ENCODE peak calls at places on chromosomes 4 and X, in six cellular contexts. K, M, J, Z, B and V are unnamed samples. For H3K36me3, the result is how much of the 10 kb centered on the place peaks cover.

GRCh38 chrX:9610774-9611392 is 146.0 kb downstream of the TBL1X start:
- DNase-seq in B (no peak), K (no peak), Z (no peak), J (no peak), M (peak), V (peak)

GRCh38 chr4:125123710-125124109 is 191.0 kb upstream of the FAT4 start:
- DNase-seq in M (peak), Z (no peak), K (no peak), J (no peak), B (no peak), V (no peak)

GRCh38 chr4:56732301-56732700 is 51.2 kb upstream of the HOPX start:
- DNase-seq in M (no peak), J (no peak), Z (no peak), K (no peak), B (no peak), V (peak)

GRCh38 chr4:173647902-173648301 is 117.9 kb upstream of the HAND2 start:
- DNase-seq in K (no peak), Z (no peak), M (no peak), B (no peak), J (no peak), V (no peak)

GRCh38 chrX:105564536-105564935 is 257.8 kb upstream of the NRK start:
- DNase-seq in B (no peak), J (no peak), M (peak), Z (no peak), K (no peak), V (peak)

GRCh38 chr4:182307746-182308145 is 64.5 kb downstream of the TENM3 start:
- DNase-seq in J (no peak), M (peak), B (no peak), Z (peak), K (no peak), V (no peak)

GRCh38 chr4:124526760-124527159 is 185.8 kb downstream of the ANKRD50 start:
- DNase-seq in B (no peak), J (no peak), M (no peak), K (no peak), Z (no peak), V (no peak)

GRCh38 chrX:50211510-50211909 is 6.9 kb downstream of the CCNB3 start:
- DNase-seq in J (no peak), K (no peak), Z (no peak), B (no peak), M (peak), V (peak)

GRCh38 chrX:74343970-74344622 is 40.1 kb downstream of the ZCCHC13 start:
- DNase-seq in J (peak), B (no peak), M (peak), Z (peak), K (no peak), V (peak)

GRCh38 chr4:183594823-183595222 is 64.2 kb downstream of the RWDD4 start:
- DNase-seq in M (no peak), J (no peak), K (no peak), B (no peak), Z (no peak), V (no peak)

GRCh38 chr4:111228396-111228795 is 605.5 kb upstream of the PITX2 start:
- DNase-seq in J (no peak), M (no peak), B (no peak), K (no peak), Z (no peak), V (no peak)

GRCh38 chr4:184170996-184171395 is 46.7 kb downstream of the ENPP6 start:
- DNase-seq in Z (no peak), K (peak), J (no peak), M (peak), B (no peak), V (peak)

GRCh38 chr4:24515698-24516097 is 68.7 kb downstream of the DHX15 start:
- DNase-seq in Z (no peak), J (no peak), B (no peak), M (no peak), K (no peak), V (no peak)

GRCh38 chr4:24516926-24517325 is 67.4 kb downstream of the DHX15 start:
- DNase-seq in K (no peak), Z (no peak), B (no peak), M (no peak), J (no peak), V (no peak)

GRCh38 chr4:24514808-24515207 is 69.5 kb downstream of the DHX15 start:
- DNase-seq in B (no peak), Z (no peak), K (no peak), J (peak), M (no peak), V (no peak)

GRCh38 chr4:24519649-24520048 is 64.7 kb downstream of the DHX15 start:
- DNase-seq in J (no peak), M (no peak), K (no peak), Z (no peak), B (no peak), V (peak)

DNA sequence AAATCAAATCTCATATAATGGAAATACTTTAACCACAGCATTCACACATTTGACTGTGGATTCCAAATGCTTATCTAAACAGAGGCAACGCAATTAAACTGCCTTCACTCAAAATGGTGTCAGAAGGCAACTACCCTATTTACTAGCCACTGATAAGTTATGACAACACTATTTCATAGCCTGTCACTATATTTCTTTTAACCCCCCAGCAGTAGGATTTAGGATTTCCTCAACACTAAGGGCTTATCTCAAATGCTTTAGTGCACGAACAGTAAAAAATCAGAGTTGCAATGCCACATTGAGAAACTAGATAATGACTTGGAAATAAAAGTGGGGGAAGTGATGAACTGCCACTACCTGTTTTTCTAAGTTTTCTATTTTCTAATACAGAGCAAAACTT is 66.7 kb downstream of the DHX15 start:
- DNase-seq in M (no peak), Z (no peak), B (no peak), K (no peak), J (no peak), V (no peak)
- H3K36me3 ChIP-seq in M (under half), Z (under half), B (under half), K (under half), J (half or more), V (under half)

GRCh38 chr4:25672756-25673155 is 17.1 kb downstream of the SLC34A2 start:
- DNase-seq in K (no peak), Z (no peak), B (no peak), M (no peak), J (no peak), V (no peak)
- H3K36me3 ChIP-seq in K (under half), Z (under half), B (under half), M (under half), J (under half), V (under half)

DNA sequence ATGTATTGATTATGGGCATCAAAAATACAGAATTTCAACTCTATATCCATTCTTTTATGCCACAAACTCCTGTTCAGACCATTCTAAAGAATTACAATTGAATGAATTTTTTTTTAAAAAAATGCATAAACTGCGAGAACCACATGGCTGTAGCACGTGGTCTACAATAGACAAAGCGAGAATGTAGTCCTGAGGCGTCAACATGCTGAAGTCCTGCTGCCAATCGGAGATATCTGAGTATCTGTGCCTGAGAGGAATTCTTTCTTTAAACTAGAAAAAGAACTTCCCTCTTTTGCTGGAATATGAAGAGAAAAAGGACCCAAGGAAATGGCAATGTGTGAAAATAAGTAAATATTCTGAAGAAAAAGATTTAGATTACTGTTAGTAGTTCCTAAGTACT is 105.7 kb downstream of the CDS1 start:
- DNase-seq in K (no peak), J (no peak), M (no peak), B (no peak), Z (no peak), V (no peak)
- H3K36me3 ChIP-seq in K (half or more), J (under half), M (under half), B (half or more), Z (half or more), V (under half)

GRCh38 chr4:144507309-144508101 is 138.5 kb upstream of the HHIP start:
- DNase-seq in J (no peak), B (no peak), K (no peak), M (peak), Z (no peak), V (no peak)

GRCh38 chr4:144504853-144505252 is 141.1 kb upstream of the HHIP start:
- DNase-seq in Z (no peak), B (no peak), K (no peak), M (no peak), J (no peak), V (no peak)

GRCh38 chr4:144514736-144515135 is 131.2 kb upstream of the HHIP start:
- DNase-seq in K (no peak), B (no peak), J (no peak), Z (no peak), M (no peak), V (no peak)

DNA sequence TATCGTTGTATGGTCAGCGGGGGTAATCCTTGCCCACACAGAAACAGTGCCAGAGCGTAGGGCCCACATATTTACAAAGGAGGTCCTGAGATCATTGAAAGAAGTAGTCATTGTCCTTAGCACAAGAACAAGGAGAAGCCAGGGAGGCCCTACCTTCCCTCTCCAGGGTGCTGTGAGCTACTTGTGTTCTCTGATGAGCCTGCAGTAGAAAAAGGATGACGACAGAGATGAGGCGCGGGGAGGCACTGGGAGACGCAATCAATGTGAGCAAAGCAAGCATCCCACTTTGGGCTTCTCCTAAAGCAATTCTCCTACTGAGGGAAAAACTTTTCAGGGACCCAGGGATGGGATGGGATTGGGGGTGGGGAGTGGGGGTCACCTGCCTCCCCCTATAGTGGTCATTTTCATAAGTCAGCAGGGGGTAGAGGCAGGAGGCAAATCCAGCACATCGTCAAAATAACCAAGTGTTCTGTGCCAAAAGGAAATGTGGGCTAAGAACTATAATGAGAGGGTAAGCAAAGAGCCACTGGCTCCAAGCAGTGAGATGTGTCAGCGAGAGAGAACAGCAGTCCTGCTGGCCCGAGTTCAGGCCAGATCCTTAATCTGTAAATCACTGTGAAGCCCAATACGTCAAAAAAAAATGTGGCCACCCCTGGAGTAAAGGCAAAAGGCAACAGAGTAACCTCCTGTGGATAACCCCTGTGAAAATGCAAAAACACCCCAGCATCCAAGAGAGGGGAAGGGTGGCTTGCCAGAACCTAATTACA is 136.7 kb upstream of the HHIP start:
- DNase-seq in Z (no peak), K (no peak), J (no peak), M (peak), B (peak), V (no peak)
- H3K36me3 ChIP-seq in Z (under half), K (under half), J (under half), M (under half), B (under half), V (under half)

DNA sequence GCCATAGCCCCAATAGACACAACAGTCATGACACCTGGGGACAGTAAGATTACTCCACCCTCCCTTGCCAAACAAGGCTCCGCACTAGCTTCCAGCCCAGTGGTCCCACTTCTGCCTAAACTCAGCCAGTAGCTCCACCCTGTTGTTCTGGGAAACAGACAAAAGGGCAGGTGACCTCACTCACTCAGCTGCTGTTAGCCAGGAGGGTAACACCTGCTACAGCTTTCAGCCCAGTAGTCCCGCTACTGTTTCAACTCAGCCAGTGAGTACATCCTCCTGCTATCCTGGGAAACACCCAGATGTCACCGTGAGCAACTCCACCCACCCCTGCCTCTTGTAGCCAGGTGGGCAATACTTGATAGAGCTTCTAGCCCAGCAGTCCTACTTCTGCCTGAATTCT is 162.7 kb upstream of the CPXCR1 start:
- DNase-seq in Z (no peak), M (no peak), B (no peak), J (no peak), K (no peak), V (no peak)
- H3K36me3 ChIP-seq in Z (under half), M (under half), B (under half), J (under half), K (under half), V (under half)

GRCh38 chr4:39286263-39286662 is 79.9 kb downstream of the RFC1 start:
- DNase-seq in M (no peak), B (no peak), K (no peak), Z (no peak), J (no peak), V (no peak)

GRCh38 chr4:39285111-39285795 is 80.9 kb downstream of the RFC1 start:
- DNase-seq in M (no peak), B (no peak), K (no peak), Z (no peak), J (no peak), V (no peak)

GRCh38 chr4:39280770-39281169 is 85.4 kb downstream of the RFC1 start:
- DNase-seq in J (no peak), B (no peak), Z (no peak), M (no peak), K (no peak), V (no peak)

GRCh38 chr4:39291686-39292085 is 74.5 kb downstream of the RFC1 start:
- DNase-seq in B (no peak), K (no peak), Z (no peak), M (no peak), J (no peak), V (no peak)

DNA sequence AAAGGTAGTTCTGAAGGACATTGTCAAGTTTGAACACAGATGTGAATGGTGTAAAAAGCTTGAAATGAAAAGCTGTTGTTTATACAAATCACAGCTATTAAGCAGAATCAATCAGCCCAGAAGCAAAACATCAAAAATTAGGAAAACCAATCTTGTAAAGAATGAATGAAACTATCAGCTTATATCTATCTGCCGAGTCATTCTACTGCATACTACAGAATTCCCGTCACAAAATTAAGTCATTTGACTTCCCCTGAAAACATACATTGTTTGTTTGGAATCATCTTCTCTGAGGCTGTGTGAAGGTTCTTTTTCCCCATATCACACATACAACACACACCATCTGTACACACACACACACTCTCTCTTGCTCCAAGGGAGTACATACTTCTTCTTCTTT is 80.3 kb downstream of the RFC1 start:
- DNase-seq in J (no peak), M (no peak), Z (no peak), B (no peak), K (no peak), V (no peak)
- H3K36me3 ChIP-seq in J (under half), M (under half), Z (under half), B (half or more), K (half or more), V (under half)

DNA sequence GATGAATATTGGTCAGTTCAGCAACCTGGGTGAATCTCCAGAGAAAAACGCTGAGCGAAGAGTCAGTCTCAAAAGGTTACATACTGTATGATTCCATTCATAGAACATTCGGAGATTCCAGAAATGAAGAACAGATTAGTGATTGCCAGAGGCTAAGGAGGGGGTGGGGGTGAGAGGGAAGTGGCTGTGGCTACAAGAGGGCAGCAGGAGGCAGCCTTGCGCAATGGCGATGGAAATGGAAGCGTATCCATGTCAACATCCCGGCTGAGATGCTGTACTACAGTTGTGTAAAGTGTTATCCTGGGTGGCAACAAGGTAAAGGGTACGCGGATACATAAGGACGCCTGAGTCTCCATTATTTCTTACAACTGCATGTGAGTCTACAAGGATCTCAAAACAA is 18.0 kb downstream of the LYAR start:
- DNase-seq in Z (no peak), B (no peak), J (peak), K (no peak), M (no peak), V (peak)
- H3K36me3 ChIP-seq in Z (under half), B (under half), J (half or more), K (half or more), M (under half), V (under half)

GRCh38 chr4:186588503-186588902 is 33.1 kb upstream of the MTNR1A start:
- DNase-seq in K (no peak), Z (no peak), J (no peak), B (peak), M (no peak), V (no peak)
- H3K36me3 ChIP-seq in K (under half), Z (under half), J (under half), B (under half), M (under half), V (under half)

DNA sequence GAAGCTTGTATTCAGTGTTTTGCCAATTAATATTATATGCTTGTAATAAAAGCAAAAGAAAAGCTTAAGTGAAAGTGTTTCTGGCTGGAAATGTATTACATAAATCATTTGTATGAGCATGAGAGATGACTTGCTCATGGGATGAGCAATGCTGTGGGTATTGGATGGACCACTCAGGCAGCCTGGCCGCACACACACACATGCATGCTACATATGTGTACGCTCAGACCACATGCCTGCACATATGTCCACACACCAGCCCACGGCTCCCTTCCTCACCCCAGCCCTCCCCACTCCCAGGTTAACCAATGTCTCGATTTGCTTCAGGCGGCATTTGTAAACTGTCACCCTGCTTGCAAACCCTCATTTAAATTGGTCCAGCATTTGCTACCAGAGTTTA is 55.9 kb downstream of the CPLX1 start:
- DNase-seq in J (no peak), Z (no peak), M (no peak), B (peak), K (no peak), V (no peak)
- H3K36me3 ChIP-seq in J (half or more), Z (half or more), M (under half), B (under half), K (under half), V (under half)